ENCODE peak calls at places on chromosomes 5 and 9, in five cellular contexts. T is lower lobe of right lung, Z is endothelial cell of umbilical vein, N is tibial nerve, U is thyroid gland. L is an unnamed sample.

GRCh38 chr9:20340161-20340861 is 282.0 kb downstream of the MLLT3 start:
- DNase-seq in T (no peak), Z (no peak), N (no peak), U (no peak), L (no peak)

GRCh38 chr9:115672477-115673316 is 480.9 kb upstream of the PAPPA start:
- DNase-seq in T (no peak), Z (peak; percentile 12), N (no peak), U (no peak), L (no peak)

GRCh38 chr5:132385321-132386105 is 16.0 kb downstream of the SLC22A5 start:
- DNase-seq in T (no peak), Z (peak; percentile 78), N (no peak), U (peak; percentile 50), L (peak; percentile 39)

GRCh38 chr9:94922691-94923107 is 196.2 kb downstream of the AOPEP start:
- DNase-seq in T (no peak), Z (no peak), N (no peak), U (no peak), L (no peak)

GRCh38 chr5:87195616-87196015 is 72.1 kb upstream of the RASA1 start:
- DNase-seq in T (no peak), Z (peak; percentile 68), N (no peak), U (no peak), L (no peak)

GRCh38 chr5:77773734-77774280 is 2.3 kb downstream of the TBCA start:
- DNase-seq in T (no peak), Z (no peak), N (no peak), U (no peak), L (no peak)

GRCh38 chr9:35349287-35349990 is 140.5 kb upstream of the RUSC2 start:
- DNase-seq in T (no peak), Z (no peak), N (no peak), U (peak; percentile 8), L (no peak)

GRCh38 chr5:3994635-3995034 is 399.0 kb downstream of the IRX1 start:
- DNase-seq in T (no peak), Z (peak; percentile 72), N (no peak), U (no peak), L (no peak)

GRCh38 chr5:10475931-10476687 is 34.4 kb downstream of the ROPN1L start:
- DNase-seq in T (no peak), Z (no peak), N (no peak), U (no peak), L (no peak)

GRCh38 chr5:139709587-139710369 is 61.6 kb downstream of the CXXC5 start:
- DNase-seq in T (peak; percentile 59), Z (no peak), N (no peak), U (peak; percentile 34), L (peak; percentile 26)

GRCh38 chr9:92236915-92237314 is 56.6 kb downstream of the IARS1 start:
- DNase-seq in T (no peak), Z (no peak), N (no peak), U (no peak), L (no peak)

GRCh38 chr5:133891390-133891789 is 77.0 kb downstream of the C5orf15 start:
- DNase-seq in T (no peak), Z (no peak), N (no peak), U (no peak), L (no peak)

GRCh38 chr9:114288233-114289051 is 34.5 kb upstream of the ORM1 start:
- DNase-seq in T (peak; percentile 37), Z (no peak), N (peak; percentile 11), U (peak; percentile 0), L (peak; percentile 32)

GRCh38 chr9:129850821-129851540 is 15.7 kb downstream of the USP20 start:
- DNase-seq in T (no peak), Z (no peak), N (no peak), U (peak; percentile 89), L (no peak)

GRCh38 chr5:17232405-17232804 is 15.0 kb downstream of the BASP1 start:
- DNase-seq in T (no peak), Z (no peak), N (no peak), U (no peak), L (no peak)

GRCh38 chr9:89382026-89382986 is 64.0 kb downstream of the SECISBP2 start:
- DNase-seq in T (no peak), Z (no peak), N (no peak), U (no peak), L (no peak)

GRCh38 chr9:127223266-127223665 is 41.3 kb upstream of the GARNL3 start:
- DNase-seq in T (no peak), Z (no peak), N (no peak), U (no peak), L (no peak)

GRCh38 chr9:75826292-75826691 is 64.2 kb upstream of the PCSK5 start:
- DNase-seq in T (no peak), Z (no peak), N (no peak), U (no peak), L (no peak)

GRCh38 chr5:18244309-18244708 is 610.0 kb downstream of the TAF11L14 start:
- DNase-seq in T (no peak), Z (no peak), N (no peak), U (no peak), L (no peak)

GRCh38 chr9:111483419-111483861 is 743 bp downstream of the ECPAS start:
- DNase-seq in T (no peak), Z (no peak), N (peak; percentile 19), U (no peak), L (peak; percentile 37)

GRCh38 chr9:93699650-93700049 is 123.3 kb downstream of the PHF2 start:
- DNase-seq in T (no peak), Z (no peak), N (no peak), U (no peak), L (no peak)

GRCh38 chr5:123035950-123036390 is 555 bp downstream of the PPIC start:
- DNase-seq in T (peak; percentile 81), Z (peak; percentile 51), N (no peak), U (peak; percentile 88), L (no peak)

GRCh38 chr5:56656816-56657740 is 158.3 kb upstream of the MAP3K1 start:
- DNase-seq in T (no peak), Z (no peak), N (no peak), U (no peak), L (no peak)

GRCh38 chr5:6829150-6829784 is 116.0 kb downstream of the TENT4A start:
- DNase-seq in T (no peak), Z (no peak), N (no peak), U (no peak), L (no peak)

GRCh38 chr5:16461782-16462181 is 3.8 kb downstream of the ZNF622 start:
- DNase-seq in T (no peak), Z (no peak), N (no peak), U (no peak), L (no peak)

GRCh38 chr9:116643691-116644090 is 43.4 kb upstream of the TRIM32 start:
- DNase-seq in T (no peak), Z (no peak), N (no peak), U (no peak), L (no peak)

GRCh38 chr5:42854795-42855194 is 43.1 kb upstream of the SELENOP start:
- DNase-seq in T (no peak), Z (no peak), N (no peak), U (no peak), L (no peak)

GRCh38 chr9:90724112-90724511 is 77.5 kb upstream of the SYK start:
- DNase-seq in T (no peak), Z (no peak), N (no peak), U (no peak), L (no peak)

DNA sequence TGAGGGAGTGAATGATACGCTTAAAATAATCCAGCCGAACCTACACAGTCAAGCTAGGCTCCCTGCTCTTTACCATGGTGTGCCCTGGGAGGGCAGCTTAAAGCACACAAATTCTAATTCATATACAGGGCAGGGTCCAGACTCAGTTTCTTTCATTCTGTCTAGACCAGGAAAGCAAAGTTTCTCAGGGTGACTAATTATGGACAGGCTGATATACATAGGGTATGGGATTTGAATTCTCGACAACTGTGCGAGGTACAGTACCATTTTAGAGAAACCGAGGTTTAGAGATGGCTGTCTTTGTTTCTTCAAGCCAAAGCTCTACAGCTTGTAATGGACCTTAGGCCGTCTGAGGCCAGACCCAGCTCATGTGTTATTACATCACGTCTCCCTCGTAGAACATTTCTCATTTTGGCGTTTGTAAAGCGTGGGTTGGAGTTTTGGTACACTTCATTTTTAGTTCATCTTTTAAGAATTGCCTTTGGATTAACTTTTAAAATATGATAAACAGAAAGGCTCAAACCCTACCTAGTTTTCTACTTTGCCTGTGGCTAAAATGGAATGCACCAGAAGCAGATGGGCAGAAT is 2.8 kb downstream of the PTGER4 start:
- DNase-seq in T (peak; percentile 50), Z (peak; percentile 68), N (no peak), U (no peak), L (no peak)
- H3K27ac ChIP-seq in T (peak overlapping the region; percentile 87), Z (peak overlapping the region; percentile 67), N (peak overlapping the region; percentile 76), U (no peak overlapping the region), L (peak overlapping the region; percentile 77)

GRCh38 chr5:80656425-80656824 is 1.6 kb upstream of the DHFR start:
- DNase-seq in T (no peak), Z (no peak), N (no peak), U (no peak), L (no peak)
- H3K4me3 ChIP-seq in T (no peak overlapping the region), Z (no peak overlapping the region), N (no peak overlapping the region), U (no peak overlapping the region), L (no peak overlapping the region)

GRCh38 chr5:54988817-54989216 is 3.4 kb upstream of the ESM1 start:
- DNase-seq in T (no peak), Z (no peak), N (no peak), U (no peak), L (no peak)

GRCh38 chr5:54986269-54986654 is 869 bp upstream of the ESM1 start:
- DNase-seq in T (no peak), Z (peak; percentile 86), N (no peak), U (no peak), L (no peak)

GRCh38 chr5:54990751-54991349 is 5.5 kb upstream of the ESM1 start:
- DNase-seq in T (no peak), Z (peak; percentile 71), N (no peak), U (no peak), L (no peak)

GRCh38 chr5:54985301-54986268 is at the start of gene ESM1:
- DNase-seq in T (peak; percentile 48), Z (peak; percentile 99), N (no peak), U (peak; percentile 10), L (no peak)

GRCh38 chr5:54988218-54988617 is 2.8 kb upstream of the ESM1 start:
- DNase-seq in T (no peak), Z (no peak), N (no peak), U (no peak), L (no peak)
- H3K27me3 ChIP-seq in T (peaks cover 29% of the 10 kb centered on the region), Z (no peaks in the 10 kb centered on the region), N (peaks cover 17% of the 10 kb centered on the region), U (no peaks in the 10 kb centered on the region), L (no peaks in the 10 kb centered on the region)

GRCh38 chr5:58197875-58198274 is 262.0 kb downstream of the PLK2 start:
- DNase-seq in T (no peak), Z (no peak), N (no peak), U (no peak), L (no peak)
- H3K27ac ChIP-seq in T (no peak overlapping the region), Z (no peak overlapping the region), N (no peak overlapping the region), U (no peak overlapping the region), L (no peak overlapping the region)

GRCh38 chr9:125238127-125238914 is 2.8 kb downstream of the HSPA5 start:
- DNase-seq in T (no peak), Z (peak; percentile 10), N (no peak), U (no peak), L (no peak)
- H3K4me3 ChIP-seq in T (peak overlapping the region; percentile 92), Z (peak overlapping the region; percentile 97), N (no peak overlapping the region), U (peak overlapping the region; percentile 100), L (no peak overlapping the region)

L was measured in CD8-positive, alpha-beta memory T cell.